ENCODE peak calls at places on chromosomes 4 and X, in four cellular contexts. P, G, K and U are unnamed samples.

GRCh38 chr4:73189274-73189810 is 69.3 kb downstream of the ANKRD17 start:
- DNase-seq in P (no peak), G (no peak), K (no peak), U (no peak)

GRCh38 chrX:45633419-45633818 is 432.7 kb upstream of the DIPK2B start:
- DNase-seq in P (no peak), G (no peak), K (no peak), U (no peak)

GRCh38 chr4:155676430-155676825 is 9.8 kb downstream of the GUCY1A1 start:
- DNase-seq in P (no peak), G (no peak), K (no peak), U (no peak)

GRCh38 chr4:8081621-8082516 is 76.7 kb downstream of the ABLIM2 start:
- DNase-seq in P (no peak), G (no peak), K (no peak), U (no peak)

GRCh38 chr4:139669859-139670258 is 4.2 kb downstream of the MGST2 start:
- DNase-seq in P (no peak), G (no peak), K (no peak), U (no peak)

GRCh38 chrX:120419465-120419864 is 49.6 kb downstream of the LAMP2 start:
- DNase-seq in P (no peak), G (no peak), K (no peak), U (no peak)

GRCh38 chr4:124564121-124564520 is 148.4 kb downstream of the ANKRD50 start:
- DNase-seq in P (no peak), G (no peak), K (no peak), U (peak)

GRCh38 chrX:23317799-23318724 is 16.6 kb upstream of the PTCHD1 start:
- DNase-seq in P (no peak), G (peak), K (peak), U (no peak)

GRCh38 chr4:742742-743311 is 37.2 kb downstream of the PCGF3 start:
- DNase-seq in P (peak), G (peak), K (peak), U (no peak)

GRCh38 chr4:133147365-133147821 is 1.7 kb upstream of the PCDH10 start:
- DNase-seq in P (no peak), G (no peak), K (peak), U (no peak)

GRCh38 chrX:101450951-101451350 is 34.3 kb upstream of the ARMCX4 start:
- DNase-seq in P (no peak), G (peak), K (no peak), U (no peak)

GRCh38 chr4:178165251-178165650 is 723.0 kb upstream of the AGA start:
- DNase-seq in P (peak), G (no peak), K (no peak), U (no peak)

GRCh38 chr4:151541438-151542071 is 132.6 kb downstream of the FHIP1A start:
- DNase-seq in P (no peak), G (peak), K (no peak), U (peak)

GRCh38 chr4:77600521-77601451 is 4.8 kb upstream of the CXCL13 start:
- DNase-seq in P (no peak), G (peak), K (peak), U (no peak)

GRCh38 chrX:103666202-103667107 is 20.0 kb downstream of the MORF4L2 start:
- DNase-seq in P (no peak), G (no peak), K (no peak), U (no peak)

GRCh38 chrX:34578237-34578636 is 78.8 kb downstream of the TMEM47 start:
- DNase-seq in P (no peak), G (peak), K (no peak), U (peak)

GRCh38 chr4:48259748-48260147 is 9.9 kb downstream of the TEC start:
- DNase-seq in P (no peak), G (no peak), K (no peak), U (no peak)

GRCh38 chrX:16445166-16445752 is 204.7 kb upstream of the S100G start:
- DNase-seq in P (peak), G (peak), K (peak), U (no peak)

GRCh38 chrX:74371399-74371798 is 49.9 kb upstream of the SLC16A2 start:
- DNase-seq in P (no peak), G (peak), K (no peak), U (no peak)

GRCh38 chr4:36771411-36772153 is 473.0 kb upstream of the NWD2 start:
- DNase-seq in P (no peak), G (no peak), K (no peak), U (no peak)

GRCh38 chr4:86977621-86978184 is 42.9 kb downstream of the AFF1 start:
- DNase-seq in P (peak), G (peak), K (no peak), U (no peak)

GRCh38 chr4:46975841-46976551 is 17.4 kb downstream of the GABRA4 start:
- DNase-seq in P (no peak), G (peak), K (no peak), U (no peak)

GRCh38 chr4:48369771-48370170 is 28.4 kb downstream of the SLAIN2 start:
- DNase-seq in P (no peak), G (no peak), K (no peak), U (no peak)

GRCh38 chr4:125070869-125071268 is 243.9 kb upstream of the FAT4 start:
- DNase-seq in P (peak), G (no peak), K (no peak), U (no peak)

GRCh38 chr4:37890501-37891220 is at the start of gene TBC1D1:
- DNase-seq in P (peak), G (no peak), K (peak), U (no peak)

GRCh38 chrX:72025236-72025770 is 106.4 kb downstream of the RTL5 start:
- DNase-seq in P (no peak), G (no peak), K (no peak), U (no peak)

GRCh38 chr4:164485169-164485568 is 268.8 kb upstream of the SMIM31 start:
- DNase-seq in P (no peak), G (no peak), K (no peak), U (no peak)

GRCh38 chr4:76430519-76431388 is 4.3 kb upstream of the SHROOM3 start:
- DNase-seq in P (no peak), G (peak), K (peak), U (peak)

GRCh38 chrX:101550825-101551767 is 749 bp downstream of the ARMCX1 start:
- DNase-seq in P (no peak), G (peak), K (peak), U (no peak)

GRCh38 chr4:6893449-6894085 is 16.1 kb upstream of the TBC1D14 start:
- DNase-seq in P (no peak), G (peak), K (no peak), U (no peak)

GRCh38 chr4:4633431-4633830 is 91.6 kb upstream of the STX18 start:
- DNase-seq in P (no peak), G (no peak), K (no peak), U (no peak)

GRCh38 chr4:15717647-15718416 is 15.0 kb downstream of the BST1 start:
- DNase-seq in P (no peak), G (no peak), K (no peak), U (no peak)

GRCh38 chr4:75724867-75725724 is 719 bp downstream of the USO1 start:
- DNase-seq in P (peak), G (peak), K (peak), U (no peak)

GRCh38 chr4:113869743-113870375 is 108.3 kb upstream of the CAMK2D start:
- DNase-seq in P (no peak), G (peak), K (no peak), U (no peak)

GRCh38 chr4:152109585-152110509 is 349.0 kb upstream of the GATB start:
- DNase-seq in P (no peak), G (peak), K (no peak), U (no peak)

GRCh38 chr4:101762544-101762943 is 28.0 kb upstream of the BANK1 start:
- DNase-seq in P (no peak), G (no peak), K (no peak), U (no peak)

GRCh38 chr4:6767341-6767724 is 15.2 kb upstream of the KIAA0232 start:
- DNase-seq in P (no peak), G (no peak), K (no peak), U (no peak)

GRCh38 chr4:141871086-141871485 is 234.7 kb downstream of the IL15 start:
- DNase-seq in P (no peak), G (peak), K (no peak), U (no peak)

GRCh38 chrX:85573801-85574200 is 194.3 kb upstream of the POF1B start:
- DNase-seq in P (no peak), G (no peak), K (no peak), U (no peak)

GRCh38 chrX:37824491-37825224 is 22.7 kb downstream of the DYNLT3 start:
- DNase-seq in P (no peak), G (no peak), K (no peak), U (peak)

DNA sequence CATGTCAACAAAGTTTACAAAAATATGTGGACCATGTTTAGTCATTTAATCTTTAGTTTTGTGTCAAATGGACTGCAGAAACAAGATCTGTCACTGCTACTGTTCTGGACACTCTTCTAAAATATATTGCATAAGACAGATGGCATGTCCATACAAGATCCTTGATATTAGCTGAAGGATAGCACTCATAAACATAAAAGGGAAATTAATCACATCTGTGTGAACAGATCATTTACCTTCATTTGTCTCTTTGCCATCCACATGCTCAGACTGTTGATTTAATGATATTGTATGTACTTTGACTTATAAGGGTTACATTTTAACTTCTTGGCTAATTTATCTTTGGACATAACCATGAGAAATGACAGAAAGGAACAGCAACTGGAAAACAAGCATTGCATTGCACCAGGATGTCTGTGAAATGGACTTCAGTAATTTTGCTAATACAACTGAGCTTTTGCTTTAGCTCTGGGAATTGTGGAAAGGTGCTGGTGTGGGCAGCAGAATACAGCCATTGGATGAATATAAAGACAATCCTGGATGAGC is at the start of gene UGT2B7:
- DNase-seq in P (no peak), G (no peak), K (no peak), U (peak)
- H3K4me3 ChIP-seq in P (no peak), G (no peak), K (no peak), U (no peak)

GRCh38 chrX:69503835-69504625 is at the start of gene NALF2:
- DNase-seq in P (no peak), G (peak), K (peak), U (peak)
- H3K4me3 ChIP-seq in P (no peak), G (peak), K (peak), U (peak)

DNA sequence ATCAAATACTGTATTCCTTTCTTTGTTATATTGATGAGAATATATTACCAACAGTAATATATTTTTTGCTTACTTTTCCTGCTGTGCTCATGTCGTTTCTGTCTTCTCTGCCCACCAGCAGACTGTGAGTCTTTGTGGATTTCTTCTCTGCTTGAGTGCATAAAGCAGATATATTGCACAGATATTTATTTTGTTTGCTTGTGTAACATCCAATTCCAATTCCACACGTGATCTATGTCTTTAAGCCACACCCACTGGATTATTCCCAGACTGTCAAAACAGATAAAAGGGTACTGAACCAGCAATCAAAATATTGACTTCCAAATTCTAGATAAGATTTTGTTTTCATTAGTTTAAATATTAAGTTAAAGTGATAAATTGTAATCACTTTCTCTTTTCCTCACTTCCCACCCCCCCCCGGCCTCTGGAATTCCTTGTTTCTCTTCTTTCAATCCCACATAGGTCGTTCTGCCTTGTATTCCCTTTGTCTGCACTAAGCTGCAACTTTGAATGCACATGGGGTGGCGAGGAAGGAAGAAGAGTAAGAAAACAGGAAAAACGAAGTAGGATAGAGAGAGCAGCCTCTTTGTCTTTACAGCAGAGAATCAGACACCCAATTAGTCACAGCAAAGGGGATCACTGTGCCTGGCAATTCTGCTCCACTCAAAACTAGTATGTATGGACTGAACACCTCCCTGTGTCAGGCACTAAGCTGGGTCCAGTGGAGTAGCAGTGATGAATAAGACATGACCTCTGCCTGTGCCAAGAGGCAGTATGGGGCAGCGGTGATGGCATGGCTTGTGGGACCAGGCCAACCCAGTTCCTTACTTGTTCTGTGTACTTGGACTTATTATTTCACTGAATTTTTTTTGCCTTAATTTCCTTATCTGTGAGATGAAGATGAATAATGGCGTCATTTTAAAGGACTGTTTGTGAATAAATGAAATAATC is at the start of gene ADH1B:
- DNase-seq in P (no peak), G (peak), K (no peak), U (no peak)
- H3K4me3 ChIP-seq in P (no peak), G (peak), K (no peak), U (no peak)

GRCh38 chr4:54230479-54231418 is 1.7 kb downstream of the PDGFRA start:
- DNase-seq in P (no peak), G (peak), K (peak), U (no peak)
- H3K4me3 ChIP-seq in P (no peak), G (peak), K (peak), U (no peak)

DNA sequence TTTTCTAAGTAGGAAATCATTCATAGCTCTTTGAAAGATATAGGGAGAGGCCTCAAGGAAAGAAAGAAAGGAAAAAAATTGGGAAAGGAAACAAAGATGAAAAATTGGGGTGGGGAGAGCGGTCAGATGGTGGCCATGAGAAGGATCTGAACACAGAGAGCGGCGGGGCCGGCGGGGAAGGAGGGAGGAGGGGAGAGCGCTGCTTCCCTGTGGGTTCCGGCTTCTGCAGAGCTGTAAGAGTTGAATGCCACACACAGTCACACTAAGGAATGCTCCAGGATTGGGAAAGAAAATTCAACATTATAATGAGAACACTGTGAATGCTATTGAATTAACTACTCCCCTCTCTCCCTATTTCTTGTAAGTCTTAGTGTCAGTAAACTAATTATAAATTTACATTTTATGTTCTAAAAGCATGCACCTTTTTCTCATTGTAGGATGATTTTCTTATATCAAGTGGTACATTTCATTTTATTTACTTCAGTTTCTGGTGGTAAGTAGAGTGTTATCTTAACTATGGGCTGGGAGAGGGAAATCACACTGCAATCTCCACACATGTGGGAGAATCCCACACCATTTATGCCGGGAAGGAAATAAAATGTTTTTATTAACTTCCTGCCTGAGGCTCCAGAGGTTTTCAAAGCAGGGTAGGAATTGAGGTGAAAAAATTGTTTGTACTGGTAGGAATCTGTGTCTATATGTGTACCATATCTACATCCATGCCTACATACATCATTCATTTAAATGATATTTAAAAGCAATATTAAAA is 894 bp downstream of the F11 start:
- DNase-seq in P (no peak), G (no peak), K (peak), U (no peak)
- H3K4me3 ChIP-seq in P (no peak), G (no peak), K (peak), U (no peak)

GRCh38 chr4:57114973-57115372 is 4.8 kb upstream of the IGFBP7 start:
- DNase-seq in P (no peak), G (peak), K (no peak), U (no peak)

GRCh38 chr4:57116245-57116644 is 6.1 kb upstream of the IGFBP7 start:
- DNase-seq in P (no peak), G (no peak), K (no peak), U (no peak)

GRCh38 chr4:57124145-57124544 is 14.0 kb upstream of the IGFBP7 start:
- DNase-seq in P (no peak), G (peak), K (no peak), U (no peak)

GRCh38 chr4:57122959-57123358 is 12.8 kb upstream of the IGFBP7 start:
- DNase-seq in P (no peak), G (no peak), K (no peak), U (no peak)

GRCh38 chr4:57119054-57119651 is 9.0 kb upstream of the IGFBP7 start:
- DNase-seq in P (peak), G (peak), K (no peak), U (no peak)
- H3K4me3 ChIP-seq in P (no peak), G (peak), K (no peak), U (no peak)

DNA sequence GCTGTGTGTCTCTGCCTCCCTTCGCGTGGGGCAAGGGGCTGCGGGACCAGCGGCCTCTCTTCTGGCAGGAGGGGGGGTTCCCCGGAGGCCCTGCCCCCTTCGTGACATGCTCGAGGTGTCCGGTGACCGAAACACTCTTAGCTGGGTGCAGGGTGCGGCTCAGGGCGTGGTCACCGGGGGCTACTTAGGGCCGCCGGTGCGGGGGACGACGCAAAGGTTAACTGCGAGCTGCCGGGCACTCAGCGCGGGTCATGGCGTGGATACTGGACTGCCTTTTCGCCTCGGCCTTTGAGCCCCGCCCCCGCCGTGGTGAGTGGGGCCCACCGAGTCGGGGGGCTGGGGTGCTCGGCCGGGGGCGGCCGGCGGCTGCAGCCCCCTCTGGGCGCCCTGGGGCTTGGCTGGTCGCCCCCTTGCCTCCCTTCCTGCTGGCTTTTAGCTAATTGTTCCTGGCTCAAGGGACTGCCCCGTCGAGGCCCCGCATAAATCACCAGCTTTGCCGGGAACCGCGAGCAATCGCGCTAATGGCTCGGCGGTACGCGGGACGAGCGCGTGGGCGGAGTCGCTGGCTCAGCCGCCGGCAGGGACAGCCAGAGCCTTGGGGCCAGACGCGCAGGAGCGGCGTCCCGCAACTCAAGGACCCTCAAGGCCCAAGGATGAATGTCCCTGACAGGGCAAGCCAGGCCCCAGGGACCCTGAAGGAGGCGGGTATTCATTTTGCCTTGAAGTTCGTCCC is at the start of gene ARHGAP36:
- DNase-seq in P (no peak), G (no peak), K (peak), U (no peak)
- H3K4me3 ChIP-seq in P (no peak), G (no peak), K (peak), U (no peak)